ENCODE peak calls at places on chromosomes 16 and 17, in four cellular contexts. Q is adrenal gland, H is transverse colon, I is prostate gland. A is an unnamed sample. For H3K36me3 and H3K27me3, the result is how much of the 10 kb centered on the place peaks cover.

GRCh38 chr16:10182186-10182683 is at the start of gene GRIN2A:
- DNase-seq in H (no peak), Q (no peak), I (no peak), A (no peak)

GRCh38 chr17:10151667-10152496 is 46.5 kb downstream of the GAS7 start:
- DNase-seq in Q (peak), H (peak), I (no peak), A (no peak)

GRCh38 chr16:50093607-50094570 is 28.1 kb downstream of the HEATR3 start:
- DNase-seq in H (peak), I (peak), Q (peak), A (peak)

GRCh38 chr17:40779181-40779909 is 3.0 kb downstream of the KRT27 start:
- DNase-seq in Q (no peak), H (no peak), I (no peak), A (no peak)

GRCh38 chr16:56872863-56873391 is 7.9 kb downstream of the SLC12A3 start:
- DNase-seq in Q (no peak), I (no peak), H (no peak), A (no peak)

GRCh38 chr16:59113009-59113408 is 378.9 kb upstream of the GOT2 start:
- DNase-seq in I (no peak), H (no peak), Q (no peak), A (no peak)

GRCh38 chr16:12120331-12120981 is 143.9 kb downstream of the SNX29 start:
- DNase-seq in I (no peak), H (peak), Q (peak), A (no peak)

GRCh38 chr16:72203401-72203800 is 31.4 kb upstream of the PMFBP1 start:
- DNase-seq in I (no peak), Q (peak), H (peak), A (no peak)

GRCh38 chr17:58520843-58521430 is 6.5 kb upstream of the MTMR4 start:
- DNase-seq in H (no peak), I (no peak), Q (no peak), A (no peak)

GRCh38 chr17:49914664-49915063 is 54.3 kb upstream of the DLX4 start:
- DNase-seq in Q (no peak), I (no peak), H (no peak), A (no peak)

GRCh38 chr17:54900457-54901229 is at the start of gene TOM1L1:
- DNase-seq in H (peak), I (peak), Q (peak), A (peak)

GRCh38 chr17:79006001-79006400 is 3.6 kb downstream of the CANT1 start:
- DNase-seq in I (no peak), Q (peak), H (peak), A (no peak)

GRCh38 chr17:19418312-19418992 is 7.4 kb downstream of the RNF112 start:
- DNase-seq in I (no peak), Q (no peak), H (no peak), A (no peak)

GRCh38 chr17:28326114-28326513 is 7.1 kb downstream of the TMEM97 start:
- DNase-seq in H (peak), I (peak), Q (no peak), A (no peak)

GRCh38 chr17:15260376-15261062 is 4.6 kb downstream of the PMP22 start:
- DNase-seq in I (peak), H (peak), Q (peak), A (peak)
- TF ChIP-seq POLR2A in I (peak), H (peak), Q (peak), A (no peak)

GRCh38 chr17:43768382-43768781 is 9.8 kb upstream of the SOST start:
- DNase-seq in I (no peak), Q (no peak), H (peak), A (no peak)
- H3K36me3 ChIP-seq in I (under half), Q (half or more), H (under half), A (under half)

GRCh38 chr16:1082952-1083675 is 10.6 kb downstream of the SSTR5 start:
- DNase-seq in Q (peak), H (no peak), I (peak), A (no peak)
- H3K27me3 ChIP-seq in Q (under half), H (half or more), I (under half), A (half or more)

DNA sequence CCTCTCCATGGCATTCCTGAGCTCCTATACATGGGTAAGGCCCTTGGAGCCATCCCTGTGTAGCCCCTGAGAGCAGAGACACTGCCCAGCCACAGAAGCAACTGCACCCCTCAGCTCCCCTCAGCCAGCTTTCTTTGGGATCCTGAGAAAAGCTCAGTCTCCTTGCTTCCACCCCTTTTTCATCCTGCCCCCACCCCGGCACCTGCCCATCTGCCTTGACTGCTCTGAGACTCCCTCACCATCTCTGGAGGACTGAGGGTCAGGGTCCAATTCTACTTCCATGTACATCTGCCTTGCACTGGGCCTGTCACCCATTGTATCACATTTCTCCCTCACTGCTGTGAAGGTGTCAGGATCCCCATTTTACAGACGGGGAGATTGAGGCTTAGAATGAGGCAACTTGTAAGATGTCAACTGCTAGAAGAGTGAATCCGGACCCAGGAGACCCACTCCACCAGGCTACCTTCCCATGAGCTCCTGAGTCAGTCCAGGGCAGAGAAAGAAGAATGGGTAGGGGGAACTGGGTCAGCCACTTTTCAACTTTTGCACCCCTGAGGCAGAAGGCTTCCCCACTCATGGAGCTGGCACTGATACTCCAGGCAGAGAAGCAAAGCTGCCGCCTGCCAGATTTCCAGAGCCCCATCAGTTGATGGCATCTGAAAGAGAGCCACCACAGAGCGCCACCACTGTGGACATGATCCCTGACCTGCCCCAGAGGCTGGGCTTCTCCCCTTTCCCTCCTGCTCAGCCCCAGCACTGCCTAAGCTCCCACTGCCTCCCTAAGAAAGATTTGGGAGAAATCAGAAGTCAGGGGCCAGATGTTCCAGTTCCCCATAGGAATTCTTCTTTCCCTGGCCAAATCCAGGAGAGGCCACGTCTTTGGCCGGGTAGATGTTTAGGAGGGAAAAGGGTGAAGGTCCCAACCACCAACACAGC is 135.4 kb downstream of the TMEM132E start:
- DNase-seq in Q (no peak), H (no peak), I (no peak), A (no peak)
- TF ChIP-seq POLR2A in Q (no peak), H (no peak), I (no peak), A (no peak)

DNA sequence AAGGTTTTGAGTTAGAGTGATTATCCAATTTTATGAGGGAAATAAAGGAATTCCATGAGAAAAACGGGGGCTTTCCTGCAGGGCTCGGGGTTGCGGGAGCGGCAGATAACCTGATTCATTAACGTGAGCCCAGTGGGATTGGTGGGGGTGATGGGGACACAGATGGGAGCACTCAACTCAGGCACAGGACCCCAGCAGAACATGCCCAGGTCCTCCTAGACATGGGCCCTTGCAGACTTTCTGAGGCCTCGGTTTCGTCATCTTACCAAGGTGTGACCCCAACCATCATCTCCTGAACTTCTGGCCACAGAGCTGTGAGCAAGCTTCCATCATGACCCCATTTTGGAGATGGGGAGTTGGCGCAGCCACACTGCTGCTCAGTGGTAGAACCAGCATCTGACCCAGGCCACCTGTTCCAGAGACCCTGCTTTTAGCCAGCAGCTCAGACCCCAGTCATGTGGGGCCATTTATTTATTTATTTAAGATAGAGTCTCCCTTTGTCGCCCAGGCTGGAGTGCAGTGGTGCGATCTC is 22.3 kb downstream of the CARHSP1 start:
- DNase-seq in Q (no peak), H (no peak), I (no peak), A (no peak)
- H3K36me3 ChIP-seq in Q (under half), H (under half), I (under half), A (under half)

A was measured in breast epithelium.